ENCODE peak calls at places on chromosome 9, in seven cellular contexts. Q is heart left ventricle, G is HFF-Myc, Y is endothelial cell of umbilical vein, M is Panc1, S is AG04449, A is fibroblast of lung. C is an unnamed sample.
A peak's percentile ranks its signal among the peaks of the same experiment; 100 is the strongest.

GRCh38 chr9:70480405-70480980 is 66.0 kb upstream of the KLF9 start:
- DNase-seq in S (no peak), Q (peak; percentile 95), A (peak; percentile 63), M (no peak), Y (peak; percentile 85), G (no peak), C (peak; percentile 94)

GRCh38 chr9:135926402-135927194 is 19.3 kb upstream of the CAMSAP1 start:
- DNase-seq in M (peak; percentile 57), A (peak; percentile 88), Q (peak; percentile 71), Y (peak; percentile 51), S (no peak), G (no peak), C (peak; percentile 66)

GRCh38 chr9:136455043-136456002 is 15.7 kb upstream of the INPP5E start:
- DNase-seq in Q (no peak), A (no peak), S (no peak), M (no peak), Y (no peak), G (no peak), C (no peak)

GRCh38 chr9:106798021-106798799 is 64.8 kb upstream of the ZNF462 start:
- DNase-seq in G (no peak), Y (no peak), S (no peak), A (no peak), Q (no peak), M (no peak), C (peak; percentile 8)

GRCh38 chr9:121604242-121604641 is 47.2 kb upstream of the DAB2IP start:
- DNase-seq in Y (no peak), G (no peak), S (no peak), Q (no peak), M (no peak), A (peak; percentile 18), C (no peak)

GRCh38 chr9:7892975-7893374 is 93.4 kb upstream of the DMAC1 start:
- DNase-seq in S (no peak), G (no peak), Y (no peak), Q (no peak), A (peak; percentile 15), M (no peak), C (no peak)

GRCh38 chr9:33344145-33344544 is 53.8 kb downstream of the NFX1 start:
- DNase-seq in A (no peak), Y (no peak), S (no peak), G (no peak), M (no peak), Q (no peak), C (no peak)

GRCh38 chr9:91536211-91536691 is 112.6 kb upstream of the NFIL3 start:
- DNase-seq in G (peak; percentile 35), M (peak; percentile 83), Y (no peak), Q (no peak), S (no peak), A (peak; percentile 87), C (peak; percentile 84)

GRCh38 chr9:78775211-78775610 is 478.3 kb downstream of the PSAT1 start:
- DNase-seq in A (no peak), S (no peak), Y (no peak), G (no peak), M (no peak), Q (no peak), C (no peak)

GRCh38 chr9:108634164-108634563 is 221.6 kb downstream of the ACTL7B start:
- DNase-seq in A (peak; percentile 16), Q (no peak), G (no peak), S (no peak), Y (no peak), M (no peak), C (no peak)

GRCh38 chr9:78592866-78593265 is 295.9 kb downstream of the PSAT1 start:
- DNase-seq in G (no peak), Q (no peak), Y (no peak), A (peak; percentile 82), M (no peak), S (peak; percentile 72), C (peak; percentile 82)

GRCh38 chr9:35842020-35842745 is 13.2 kb downstream of the TMEM8B start:
- DNase-seq in A (no peak), M (no peak), S (no peak), G (no peak), Y (no peak), Q (no peak), C (peak; percentile 55)

GRCh38 chr9:88826651-88827245 is 164.5 kb upstream of the S1PR3 start:
- DNase-seq in A (peak; percentile 96), Q (no peak), G (no peak), Y (no peak), S (peak; percentile 67), M (no peak), C (peak; percentile 67)

GRCh38 chr9:137612741-137613142 is 6.1 kb upstream of the EHMT1 start:
- DNase-seq in G (no peak), Q (peak; percentile 25), A (no peak), S (no peak), M (no peak), Y (no peak), C (no peak)

GRCh38 chr9:36165766-36166149 is 3.4 kb upstream of the CCIN start:
- DNase-seq in M (no peak), A (peak; percentile 67), S (no peak), Y (peak; percentile 34), Q (no peak), G (no peak), C (peak; percentile 35)

GRCh38 chr9:132694144-132694543 is 23.9 kb downstream of the GTF3C4 start:
- DNase-seq in A (peak; percentile 24), M (no peak), Q (no peak), S (no peak), Y (no peak), G (no peak), C (peak; percentile 21)

GRCh38 chr9:29691758-29692407 is 2118.6 kb upstream of the C9orf72 start:
- DNase-seq in Q (no peak), Y (no peak), M (no peak), G (no peak), S (no peak), A (peak; percentile 2), C (peak; percentile 5)

GRCh38 chr9:133705576-133705975 is 32.6 kb downstream of the SARDH start:
- DNase-seq in M (no peak), Q (no peak), G (no peak), A (no peak), Y (no peak), S (no peak), C (no peak)

GRCh38 chr9:85431396-85432102 is 310.2 kb downstream of the AGTPBP1 start:
- DNase-seq in S (no peak), M (no peak), Q (no peak), Y (peak; percentile 75), G (no peak), A (peak; percentile 75), C (peak; percentile 53)

GRCh38 chr9:111559000-111559610 is 34.1 kb downstream of the ZNF483 start:
- DNase-seq in Y (no peak), M (no peak), A (peak; percentile 73), Q (no peak), S (peak; percentile 19), G (peak; percentile 16), C (peak; percentile 68)

GRCh38 chr9:136695435-136695895 is 8.2 kb upstream of the AGPAT2 start:
- DNase-seq in Y (peak; percentile 29), S (no peak), G (no peak), Q (no peak), M (no peak), A (no peak), C (no peak)

GRCh38 chr9:37983381-37984067 is 79.6 kb upstream of the SLC25A51 start:
- DNase-seq in G (no peak), Y (no peak), Q (no peak), A (no peak), S (no peak), M (no peak), C (no peak)

GRCh38 chr9:3526903-3527652 is 1.3 kb upstream of the RFX3 start:
- DNase-seq in G (no peak), Y (peak; percentile 14), M (no peak), A (no peak), S (no peak), Q (no peak), C (no peak)

GRCh38 chr9:69671904-69672827 is at the start of gene APBA1:
- DNase-seq in G (no peak), Q (peak; percentile 57), M (no peak), A (peak; percentile 70), Y (peak; percentile 46), S (no peak), C (peak; percentile 92)

GRCh38 chr9:115411993-115412452 is 294.1 kb upstream of the TNC start:
- DNase-seq in S (peak; percentile 77), Q (no peak), M (no peak), A (peak; percentile 85), G (peak; percentile 56), Y (no peak), C (peak; percentile 61)

GRCh38 chr9:128385493-128386205 is 14.5 kb downstream of the URM1 start:
- DNase-seq in Q (no peak), A (no peak), M (no peak), S (no peak), Y (no peak), G (no peak), C (no peak)

GRCh38 chr9:128384801-128385492 is 13.8 kb downstream of the URM1 start:
- DNase-seq in G (no peak), M (no peak), A (no peak), S (no peak), Q (no peak), Y (no peak), C (no peak)

GRCh38 chr9:128383791-128384190 is 12.6 kb downstream of the URM1 start:
- DNase-seq in Q (no peak), Y (no peak), S (no peak), A (no peak), G (no peak), M (no peak), C (no peak)

GRCh38 chr9:128382261-128382660 is 11.1 kb downstream of the URM1 start:
- DNase-seq in M (no peak), S (no peak), G (no peak), A (no peak), Q (no peak), Y (no peak), C (no peak)

GRCh38 chr9:128383007-128383753 is 12.0 kb downstream of the URM1 start:
- DNase-seq in Y (no peak), A (no peak), S (no peak), G (no peak), Q (no peak), M (no peak), C (no peak)
- H3K4me3 ChIP-seq in Y (no peak overlapping the region), A (no peak overlapping the region), S (no peak overlapping the region), G (no peak overlapping the region), Q (no peak overlapping the region), M (no peak overlapping the region), C (no peak overlapping the region)

GRCh38 chr9:31807574-31808256 is 576.7 kb upstream of the ACO1 start:
- DNase-seq in M (no peak), Y (no peak), Q (no peak), S (no peak), A (no peak), G (no peak), C (no peak)
- TF ChIP-seq CTCF in M (peak; percentile 44), Y (no peak), Q (no peak), S (no peak), A (no peak), G (no peak), C (no peak)

DNA sequence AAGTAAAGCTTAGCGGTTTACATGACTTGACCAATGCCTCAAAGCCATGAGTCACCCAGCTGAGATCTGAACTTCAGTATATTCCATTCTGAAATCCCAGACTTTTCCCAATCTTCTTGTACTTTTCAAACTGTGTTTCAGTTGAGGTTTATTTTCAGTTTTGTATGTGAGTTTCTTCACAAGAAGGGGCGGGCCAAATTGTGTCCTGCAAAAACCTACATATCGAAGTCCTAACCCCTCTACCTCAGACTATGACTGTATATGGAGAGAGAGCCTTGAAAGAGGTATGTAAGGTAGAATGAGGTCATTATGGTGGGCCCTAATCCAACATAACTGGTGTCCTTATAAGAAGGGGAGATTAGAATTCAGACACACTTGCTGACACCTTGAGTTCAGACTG is 665 bp upstream of the TLR4 start:
- DNase-seq in G (no peak), M (no peak), S (no peak), A (no peak), Q (no peak), Y (no peak), C (no peak)
- H3K4me3 ChIP-seq in G (peak overlapping the region; percentile 44), M (no peak overlapping the region), S (no peak overlapping the region), A (no peak overlapping the region), Q (peak overlapping the region; percentile 70), Y (peak overlapping the region; percentile 99), C (no peak overlapping the region)

GRCh38 chr9:113398796-113399195 is 2.3 kb downstream of the ALAD start:
- DNase-seq in A (peak; percentile 76), Q (no peak), M (no peak), G (no peak), Y (no peak), S (no peak), C (no peak)
- TF ChIP-seq CTCF in A (no peak), Q (no peak), M (no peak), G (no peak), Y (no peak), S (no peak), C (no peak)